ENCODE peak calls at places on chromosome 22, in four cellular contexts. One of them, this sample, is unnamed.

GRCh38 chr22:32050678-32051515 is 7.8 kb downstream of the SLC5A1 start:
- DNase-seq in HepG2: peak
- DNase-seq in K562: peak
- DNase-seq in HCT116: peak
- DNase-seq in this sample: no peak

GRCh38 chr22:39292561-39293074 is 26.8 kb downstream of the RPL3 start:
- DNase-seq in HepG2: peak
- DNase-seq in K562: peak
- DNase-seq in HCT116: peak
- DNase-seq in this sample: peak

GRCh38 chr22:37559901-37560681 is at the start of gene CDC42EP1:
- DNase-seq in HCT116: no peak
- DNase-seq in K562: peak
- DNase-seq in HepG2: no peak
- DNase-seq in this sample: no peak

GRCh38 chr22:28479912-28480311 is 199.7 kb downstream of the TTC28 start:
- DNase-seq in HepG2: no peak
- DNase-seq in K562: peak
- DNase-seq in HCT116: no peak
- DNase-seq in this sample: no peak

GRCh38 chr22:39253427-39254070 is 8.8 kb upstream of the PDGFB start:
- DNase-seq in K562: peak
- DNase-seq in HepG2: no peak
- DNase-seq in HCT116: peak
- DNase-seq in this sample: no peak

GRCh38 chr22:39374191-39374590 is 24.4 kb downstream of the SYNGR1 start:
- DNase-seq in HCT116: no peak
- DNase-seq in K562: no peak
- DNase-seq in HepG2: no peak
- DNase-seq in this sample: no peak

GRCh38 chr22:50606126-50606525 is 5.5 kb downstream of the MAPK8IP2 start:
- DNase-seq in K562: no peak
- DNase-seq in HepG2: no peak
- DNase-seq in HCT116: no peak
- DNase-seq in this sample: no peak

GRCh38 chr22:19514831-19515565 is 9.2 kb downstream of the CLDN5 start:
- DNase-seq in HCT116: no peak
- DNase-seq in HepG2: no peak
- DNase-seq in K562: no peak
- DNase-seq in this sample: no peak

GRCh38 chr22:39362271-39362670 is 12.5 kb downstream of the SYNGR1 start:
- DNase-seq in K562: no peak
- DNase-seq in HepG2: no peak
- DNase-seq in HCT116: no peak
- DNase-seq in this sample: no peak

GRCh38 chr22:28477556-28477955 is 202.1 kb downstream of the TTC28 start:
- DNase-seq in K562: no peak
- DNase-seq in HepG2: no peak
- DNase-seq in HCT116: no peak
- DNase-seq in this sample: no peak

GRCh38 chr22:29710922-29711593 is 8.7 kb upstream of the CABP7 start:
- DNase-seq in K562: no peak
- DNase-seq in HepG2: no peak
- DNase-seq in HCT116: no peak
- DNase-seq in this sample: no peak

GRCh38 chr22:26143801-26144325 is 25.4 kb upstream of the SEZ6L start:
- DNase-seq in HCT116: no peak
- DNase-seq in HepG2: no peak
- DNase-seq in K562: no peak
- DNase-seq in this sample: no peak

GRCh38 chr22:22045576-22046335 is 63.2 kb upstream of the TOP3B start:
- DNase-seq in HCT116: no peak
- DNase-seq in K562: no peak
- DNase-seq in HepG2: no peak
- DNase-seq in this sample: no peak

GRCh38 chr22:48760481-48761238 is 1067.0 kb downstream of the BRD1 start:
- DNase-seq in HCT116: no peak
- DNase-seq in HepG2: no peak
- DNase-seq in K562: no peak
- DNase-seq in this sample: no peak
- TF ChIP-seq FOSL1 in HCT116: no peak
- TF ChIP-seq FOSL1 in HepG2: no peak
- TF ChIP-seq FOSL1 in K562: no peak
- TF ChIP-seq FOSL1 in this sample: no peak

DNA sequence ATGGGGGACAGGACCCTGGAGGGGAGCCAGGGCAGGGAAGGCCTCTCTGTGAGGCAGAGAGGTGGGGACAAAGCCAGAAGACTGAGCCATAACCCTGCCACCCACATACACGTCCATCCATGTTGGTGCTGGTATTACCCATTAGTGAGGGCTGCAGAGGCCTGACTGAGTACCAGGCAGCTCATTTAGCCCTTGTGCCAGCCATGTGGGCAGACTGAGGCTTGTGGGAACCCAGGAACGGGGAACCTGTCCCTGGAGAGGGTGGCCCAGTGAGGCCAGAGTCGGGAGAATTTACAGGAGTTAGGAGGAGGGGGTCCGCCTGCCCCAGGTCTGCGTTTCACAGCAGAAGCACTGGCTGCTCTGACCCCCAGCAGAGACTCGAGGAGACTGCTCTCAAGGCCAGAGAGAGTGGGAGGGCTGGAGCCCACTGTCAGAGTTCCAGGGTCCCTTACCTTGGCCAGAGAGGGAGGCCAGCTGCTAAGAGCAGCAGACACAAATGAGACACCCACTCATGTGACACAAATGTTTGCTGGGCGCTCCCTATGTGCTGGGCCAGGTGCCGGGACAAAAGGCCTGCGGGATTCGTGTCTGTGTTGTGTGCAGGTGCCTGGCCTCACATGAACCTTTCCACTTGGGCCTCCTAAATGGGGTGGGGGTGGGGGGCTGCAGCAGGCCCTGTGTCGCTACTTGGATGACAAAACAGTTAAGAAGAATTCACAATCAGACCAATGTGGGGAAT is 2.7 kb upstream of the TNFRSF13C start:
- DNase-seq in K562: no peak
- DNase-seq in HepG2: no peak
- DNase-seq in HCT116: no peak
- DNase-seq in this sample: no peak
- TF ChIP-seq FOSL1 in K562: no peak
- TF ChIP-seq FOSL1 in HepG2: no peak
- TF ChIP-seq FOSL1 in HCT116: no peak
- TF ChIP-seq FOSL1 in this sample: no peak

GRCh38 chr22:43698403-43698802 is 113.7 kb downstream of the EFCAB6 start:
- DNase-seq in HepG2: no peak
- DNase-seq in K562: no peak
- DNase-seq in HCT116: no peak
- DNase-seq in this sample: no peak
- TF ChIP-seq FOSL1 in HepG2: no peak
- TF ChIP-seq FOSL1 in K562: no peak
- TF ChIP-seq FOSL1 in HCT116: no peak
- TF ChIP-seq FOSL1 in this sample: no peak

GRCh38 chr22:23236026-23236425 is 55.7 kb downstream of the BCR start:
- DNase-seq in K562: no peak
- DNase-seq in HCT116: no peak
- DNase-seq in HepG2: no peak
- DNase-seq in this sample: no peak

GRCh38 chr22:23234409-23235161 is 54.3 kb downstream of the BCR start:
- DNase-seq in K562: no peak
- DNase-seq in HepG2: no peak
- DNase-seq in HCT116: no peak
- DNase-seq in this sample: no peak

GRCh38 chr22:23236440-23237139 is 56.3 kb downstream of the BCR start:
- DNase-seq in HCT116: no peak
- DNase-seq in HepG2: no peak
- DNase-seq in K562: no peak
- DNase-seq in this sample: no peak

GRCh38 chr22:23233746-23234408 is 53.6 kb downstream of the BCR start:
- DNase-seq in HCT116: no peak
- DNase-seq in HepG2: no peak
- DNase-seq in K562: no peak
- DNase-seq in this sample: no peak

GRCh38 chr22:23235425-23235824 is 55.1 kb downstream of the BCR start:
- DNase-seq in K562: no peak
- DNase-seq in HepG2: no peak
- DNase-seq in HCT116: no peak
- DNase-seq in this sample: no peak
- TF ChIP-seq FOSL1 in K562: no peak
- TF ChIP-seq FOSL1 in HepG2: no peak
- TF ChIP-seq FOSL1 in HCT116: no peak
- TF ChIP-seq FOSL1 in this sample: no peak

GRCh38 chr22:44363214-44363979 is 50.6 kb upstream of the SHISAL1 start:
- DNase-seq in HCT116: no peak
- DNase-seq in K562: no peak
- DNase-seq in HepG2: peak
- DNase-seq in this sample: no peak
- TF ChIP-seq FOSL1 in HCT116: no peak
- TF ChIP-seq FOSL1 in K562: no peak
- TF ChIP-seq FOSL1 in HepG2: no peak
- TF ChIP-seq FOSL1 in this sample: no peak

GRCh38 chr22:46806789-46807188 is 44.3 kb downstream of the TBC1D22A start:
- DNase-seq in K562: no peak
- DNase-seq in HCT116: no peak
- DNase-seq in HepG2: no peak
- DNase-seq in this sample: no peak
- TF ChIP-seq FOSL1 in K562: no peak
- TF ChIP-seq FOSL1 in HCT116: no peak
- TF ChIP-seq FOSL1 in HepG2: no peak
- TF ChIP-seq FOSL1 in this sample: no peak